ENCODE peak calls at places on chromosomes 5 and 9, in eight cellular contexts. One of them, this sample, is unnamed. For H3K36me3, the result is how much of the 10 kb centered on the place peaks cover.

GRCh38 chr9:133943781-133944745 is 48.1 kb downstream of the VAV2 start:
- DNase-seq in ovary: peak
- DNase-seq in effector memory CD4-positive, alpha-beta T cell: no peak
- DNase-seq in brain microvascular endothelial cell: no peak
- DNase-seq in thyroid gland: no peak
- DNase-seq in suprapubic skin: no peak
- DNase-seq in heart left ventricle: peak
- DNase-seq in aorta: peak
- DNase-seq in this sample: peak

GRCh38 chr5:61298580-61298979 is 33.5 kb upstream of the ZSWIM6 start:
- DNase-seq in thyroid gland: no peak
- DNase-seq in effector memory CD4-positive, alpha-beta T cell: no peak
- DNase-seq in ovary: no peak
- DNase-seq in aorta: no peak
- DNase-seq in brain microvascular endothelial cell: peak
- DNase-seq in suprapubic skin: no peak
- DNase-seq in heart left ventricle: no peak
- DNase-seq in this sample: no peak

GRCh38 chr5:139733698-139734491 is 61.7 kb upstream of the PSD2 start:
- DNase-seq in effector memory CD4-positive, alpha-beta T cell: no peak
- DNase-seq in brain microvascular endothelial cell: no peak
- DNase-seq in suprapubic skin: no peak
- DNase-seq in ovary: no peak
- DNase-seq in aorta: no peak
- DNase-seq in heart left ventricle: no peak
- DNase-seq in thyroid gland: peak
- DNase-seq in this sample: no peak

GRCh38 chr9:137311171-137311970 is 9.3 kb upstream of the NRARP start:
- DNase-seq in ovary: no peak
- DNase-seq in aorta: peak
- DNase-seq in suprapubic skin: peak
- DNase-seq in effector memory CD4-positive, alpha-beta T cell: no peak
- DNase-seq in thyroid gland: no peak
- DNase-seq in brain microvascular endothelial cell: peak
- DNase-seq in heart left ventricle: no peak
- DNase-seq in this sample: peak

GRCh38 chr5:159402328-159402727 is 72.0 kb upstream of the IL12B start:
- DNase-seq in ovary: no peak
- DNase-seq in suprapubic skin: no peak
- DNase-seq in effector memory CD4-positive, alpha-beta T cell: no peak
- DNase-seq in heart left ventricle: no peak
- DNase-seq in brain microvascular endothelial cell: no peak
- DNase-seq in aorta: no peak
- DNase-seq in thyroid gland: peak
- DNase-seq in this sample: peak

GRCh38 chr5:177542816-177543472 is 11.4 kb downstream of the FAM193B start:
- DNase-seq in suprapubic skin: no peak
- DNase-seq in aorta: no peak
- DNase-seq in brain microvascular endothelial cell: no peak
- DNase-seq in effector memory CD4-positive, alpha-beta T cell: no peak
- DNase-seq in ovary: no peak
- DNase-seq in heart left ventricle: no peak
- DNase-seq in thyroid gland: no peak
- DNase-seq in this sample: no peak

GRCh38 chr9:15430920-15431844 is 8.5 kb downstream of the SNAPC3 start:
- DNase-seq in heart left ventricle: no peak
- DNase-seq in ovary: no peak
- DNase-seq in effector memory CD4-positive, alpha-beta T cell: no peak
- DNase-seq in thyroid gland: peak
- DNase-seq in brain microvascular endothelial cell: no peak
- DNase-seq in suprapubic skin: no peak
- DNase-seq in aorta: no peak
- DNase-seq in this sample: no peak

GRCh38 chr5:52997424-52997823 is 8.3 kb downstream of the ITGA2 start:
- DNase-seq in aorta: no peak
- DNase-seq in effector memory CD4-positive, alpha-beta T cell: no peak
- DNase-seq in thyroid gland: no peak
- DNase-seq in brain microvascular endothelial cell: no peak
- DNase-seq in ovary: no peak
- DNase-seq in suprapubic skin: no peak
- DNase-seq in heart left ventricle: no peak
- DNase-seq in this sample: no peak

GRCh38 chr9:655875-656274 is 185.6 kb upstream of the DMRT1 start:
- DNase-seq in thyroid gland: peak
- DNase-seq in suprapubic skin: no peak
- DNase-seq in brain microvascular endothelial cell: peak
- DNase-seq in ovary: peak
- DNase-seq in heart left ventricle: peak
- DNase-seq in aorta: peak
- DNase-seq in effector memory CD4-positive, alpha-beta T cell: no peak
- DNase-seq in this sample: no peak

GRCh38 chr9:36671561-36671960 is 98.9 kb downstream of the MELK start:
- DNase-seq in aorta: no peak
- DNase-seq in ovary: no peak
- DNase-seq in thyroid gland: no peak
- DNase-seq in brain microvascular endothelial cell: no peak
- DNase-seq in effector memory CD4-positive, alpha-beta T cell: no peak
- DNase-seq in suprapubic skin: no peak
- DNase-seq in heart left ventricle: no peak
- DNase-seq in this sample: no peak

GRCh38 chr5:173451031-173451430 is 122.8 kb upstream of the STC2 start:
- DNase-seq in brain microvascular endothelial cell: no peak
- DNase-seq in suprapubic skin: no peak
- DNase-seq in effector memory CD4-positive, alpha-beta T cell: no peak
- DNase-seq in aorta: no peak
- DNase-seq in ovary: no peak
- DNase-seq in thyroid gland: peak
- DNase-seq in heart left ventricle: no peak
- DNase-seq in this sample: peak

GRCh38 chr5:158236511-158237335 is 377.8 kb upstream of the CLINT1 start:
- DNase-seq in effector memory CD4-positive, alpha-beta T cell: no peak
- DNase-seq in aorta: no peak
- DNase-seq in heart left ventricle: no peak
- DNase-seq in brain microvascular endothelial cell: peak
- DNase-seq in ovary: no peak
- DNase-seq in thyroid gland: no peak
- DNase-seq in suprapubic skin: no peak
- DNase-seq in this sample: no peak

GRCh38 chr9:6852243-6852963 is 94.6 kb downstream of the KDM4C start:
- DNase-seq in aorta: no peak
- DNase-seq in effector memory CD4-positive, alpha-beta T cell: no peak
- DNase-seq in suprapubic skin: no peak
- DNase-seq in brain microvascular endothelial cell: peak
- DNase-seq in ovary: no peak
- DNase-seq in heart left ventricle: no peak
- DNase-seq in thyroid gland: no peak
- DNase-seq in this sample: no peak

GRCh38 chr5:176640616-176641015 is 6.7 kb upstream of the TSPAN17 start:
- DNase-seq in heart left ventricle: no peak
- DNase-seq in aorta: no peak
- DNase-seq in thyroid gland: no peak
- DNase-seq in effector memory CD4-positive, alpha-beta T cell: no peak
- DNase-seq in brain microvascular endothelial cell: no peak
- DNase-seq in suprapubic skin: no peak
- DNase-seq in ovary: no peak
- DNase-seq in this sample: no peak

GRCh38 chr9:96661711-96662110 is 6.6 kb upstream of the PRXL2C start:
- DNase-seq in suprapubic skin: no peak
- DNase-seq in effector memory CD4-positive, alpha-beta T cell: no peak
- DNase-seq in thyroid gland: no peak
- DNase-seq in brain microvascular endothelial cell: peak
- DNase-seq in aorta: no peak
- DNase-seq in ovary: no peak
- DNase-seq in heart left ventricle: no peak
- DNase-seq in this sample: no peak

GRCh38 chr9:134236001-134236421 is 71.6 kb upstream of the RNU6ATAC start:
- DNase-seq in thyroid gland: no peak
- DNase-seq in aorta: no peak
- DNase-seq in heart left ventricle: no peak
- DNase-seq in effector memory CD4-positive, alpha-beta T cell: no peak
- DNase-seq in ovary: peak
- DNase-seq in brain microvascular endothelial cell: no peak
- DNase-seq in suprapubic skin: no peak
- DNase-seq in this sample: no peak

GRCh38 chr9:16343249-16344237 is 526.9 kb downstream of the BNC2 start:
- DNase-seq in aorta: no peak
- DNase-seq in suprapubic skin: no peak
- DNase-seq in effector memory CD4-positive, alpha-beta T cell: no peak
- DNase-seq in brain microvascular endothelial cell: no peak
- DNase-seq in thyroid gland: no peak
- DNase-seq in heart left ventricle: no peak
- DNase-seq in ovary: peak
- DNase-seq in this sample: no peak

GRCh38 chr5:146291421-146292074 is 47.1 kb upstream of the POU4F3 start:
- DNase-seq in aorta: no peak
- DNase-seq in brain microvascular endothelial cell: peak
- DNase-seq in suprapubic skin: no peak
- DNase-seq in ovary: no peak
- DNase-seq in heart left ventricle: no peak
- DNase-seq in thyroid gland: no peak
- DNase-seq in effector memory CD4-positive, alpha-beta T cell: no peak
- DNase-seq in this sample: peak

GRCh38 chr5:79511945-79512493 is 1.9 kb downstream of the HOMER1 start:
- DNase-seq in aorta: no peak
- DNase-seq in brain microvascular endothelial cell: no peak
- DNase-seq in thyroid gland: no peak
- DNase-seq in effector memory CD4-positive, alpha-beta T cell: no peak
- DNase-seq in ovary: no peak
- DNase-seq in suprapubic skin: no peak
- DNase-seq in heart left ventricle: no peak
- DNase-seq in this sample: no peak

GRCh38 chr9:4946937-4947336 is 38.1 kb upstream of the JAK2 start:
- DNase-seq in suprapubic skin: no peak
- DNase-seq in effector memory CD4-positive, alpha-beta T cell: no peak
- DNase-seq in ovary: no peak
- DNase-seq in brain microvascular endothelial cell: no peak
- DNase-seq in thyroid gland: no peak
- DNase-seq in heart left ventricle: no peak
- DNase-seq in aorta: no peak
- DNase-seq in this sample: no peak

GRCh38 chr9:121780641-121781040 is 129.2 kb downstream of the DAB2IP start:
- DNase-seq in ovary: no peak
- DNase-seq in suprapubic skin: no peak
- DNase-seq in heart left ventricle: peak
- DNase-seq in thyroid gland: no peak
- DNase-seq in aorta: no peak
- DNase-seq in brain microvascular endothelial cell: no peak
- DNase-seq in effector memory CD4-positive, alpha-beta T cell: no peak
- DNase-seq in this sample: peak

DNA sequence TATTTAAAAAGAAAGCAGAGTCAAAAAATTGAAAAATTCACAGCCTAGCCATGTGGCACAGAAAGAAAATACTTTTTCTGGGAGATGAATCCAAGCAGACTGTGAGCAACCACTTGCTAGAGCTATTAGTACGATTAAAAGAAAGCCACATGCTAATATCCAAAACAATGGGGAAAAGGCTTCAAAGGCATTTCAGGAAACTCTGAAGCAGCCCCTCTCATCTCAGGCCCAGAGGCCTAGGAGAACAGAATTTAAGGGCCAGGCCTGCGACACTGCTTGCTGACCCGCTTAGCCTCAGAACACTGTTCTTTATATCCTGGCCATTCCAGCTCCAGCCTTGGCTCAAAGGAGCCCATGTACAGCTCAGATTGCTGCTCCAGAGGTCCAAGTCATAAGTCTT is 1257.0 kb upstream of the CDH18 start:
- DNase-seq in suprapubic skin: no peak
- DNase-seq in ovary: no peak
- DNase-seq in brain microvascular endothelial cell: no peak
- DNase-seq in effector memory CD4-positive, alpha-beta T cell: no peak
- DNase-seq in heart left ventricle: no peak
- DNase-seq in thyroid gland: no peak
- DNase-seq in aorta: no peak
- DNase-seq in this sample: no peak
- H3K36me3 ChIP-seq in suprapubic skin: under half
- H3K36me3 ChIP-seq in ovary: under half
- H3K36me3 ChIP-seq in brain microvascular endothelial cell: under half
- H3K36me3 ChIP-seq in effector memory CD4-positive, alpha-beta T cell: under half
- H3K36me3 ChIP-seq in heart left ventricle: under half
- H3K36me3 ChIP-seq in thyroid gland: under half
- H3K36me3 ChIP-seq in aorta: under half
- H3K36me3 ChIP-seq in this sample: under half

GRCh38 chr5:171537923-171538537 is 118.6 kb downstream of the FGF18 start:
- DNase-seq in suprapubic skin: peak
- DNase-seq in thyroid gland: no peak
- DNase-seq in aorta: no peak
- DNase-seq in brain microvascular endothelial cell: no peak
- DNase-seq in effector memory CD4-positive, alpha-beta T cell: no peak
- DNase-seq in ovary: no peak
- DNase-seq in heart left ventricle: no peak
- DNase-seq in this sample: no peak
- H3K36me3 ChIP-seq in suprapubic skin: under half
- H3K36me3 ChIP-seq in thyroid gland: under half
- H3K36me3 ChIP-seq in aorta: under half
- H3K36me3 ChIP-seq in brain microvascular endothelial cell: under half
- H3K36me3 ChIP-seq in effector memory CD4-positive, alpha-beta T cell: under half
- H3K36me3 ChIP-seq in ovary: under half
- H3K36me3 ChIP-seq in heart left ventricle: under half
- H3K36me3 ChIP-seq in this sample: under half

DNA sequence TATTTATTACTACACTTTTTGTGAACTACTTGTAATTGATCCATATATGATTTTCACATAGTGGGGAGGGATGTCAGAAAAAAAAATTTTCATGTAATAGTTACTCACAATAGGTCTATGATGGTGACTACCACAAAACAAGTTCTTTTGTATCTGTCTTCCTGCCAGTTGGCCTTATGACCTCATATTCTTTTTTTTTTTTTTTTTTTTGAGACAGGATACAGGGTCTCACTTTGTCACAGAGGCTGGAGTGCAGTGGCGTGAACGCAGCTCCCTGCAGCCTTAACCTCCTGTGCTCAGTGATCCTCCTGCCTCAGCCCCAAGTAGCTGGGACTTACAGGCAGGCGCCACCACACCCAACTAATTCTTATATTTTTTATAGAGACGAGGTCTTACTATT is 10.9 kb downstream of the SEC24A start:
- DNase-seq in thyroid gland: no peak
- DNase-seq in suprapubic skin: no peak
- DNase-seq in ovary: no peak
- DNase-seq in effector memory CD4-positive, alpha-beta T cell: no peak
- DNase-seq in brain microvascular endothelial cell: no peak
- DNase-seq in aorta: no peak
- DNase-seq in heart left ventricle: no peak
- DNase-seq in this sample: no peak
- H3K36me3 ChIP-seq in thyroid gland: under half
- H3K36me3 ChIP-seq in suprapubic skin: under half
- H3K36me3 ChIP-seq in ovary: under half
- H3K36me3 ChIP-seq in effector memory CD4-positive, alpha-beta T cell: under half
- H3K36me3 ChIP-seq in brain microvascular endothelial cell: under half
- H3K36me3 ChIP-seq in aorta: under half
- H3K36me3 ChIP-seq in heart left ventricle: under half
- H3K36me3 ChIP-seq in this sample: under half

DNA sequence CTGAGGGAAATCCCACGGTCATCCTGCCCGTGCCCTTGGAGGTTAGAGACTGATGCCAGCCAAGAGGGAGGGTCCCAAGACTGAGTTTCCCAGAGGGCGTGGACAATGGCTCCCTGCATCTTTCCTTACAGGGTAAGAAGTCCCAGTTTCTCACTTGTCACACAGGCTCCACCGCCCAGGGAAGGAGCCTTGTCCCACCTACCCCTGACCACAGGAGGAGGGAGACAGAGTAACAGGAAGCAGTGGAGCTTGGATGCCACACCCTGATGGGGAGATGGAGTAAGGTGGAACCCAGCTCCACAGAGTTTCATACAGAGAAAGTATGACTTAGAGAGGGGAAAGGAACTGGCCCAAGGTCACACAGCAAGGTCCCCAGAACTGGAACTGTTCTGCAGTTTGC is 9.4 kb upstream of the CD74 start:
- DNase-seq in brain microvascular endothelial cell: no peak
- DNase-seq in suprapubic skin: no peak
- DNase-seq in ovary: no peak
- DNase-seq in effector memory CD4-positive, alpha-beta T cell: no peak
- DNase-seq in heart left ventricle: no peak
- DNase-seq in thyroid gland: no peak
- DNase-seq in aorta: no peak
- DNase-seq in this sample: no peak
- H3K36me3 ChIP-seq in brain microvascular endothelial cell: under half
- H3K36me3 ChIP-seq in suprapubic skin: under half
- H3K36me3 ChIP-seq in ovary: under half
- H3K36me3 ChIP-seq in effector memory CD4-positive, alpha-beta T cell: under half
- H3K36me3 ChIP-seq in heart left ventricle: under half
- H3K36me3 ChIP-seq in thyroid gland: under half
- H3K36me3 ChIP-seq in aorta: under half
- H3K36me3 ChIP-seq in this sample: under half